ENCODE peak calls at places on chromosomes 13 and 19, in eight cellular contexts. S is ureter; W is T-helper 1 cell; U is activated CD4-positive, alpha-beta T cell treated with anti-CD3 and anti-CD28 coated beads for 24 hours; A is AG08396; J is T follicular helper cell; R is cardiac fibroblast; O is DMS153. T is an unnamed sample.

GRCh38 chr19:44808463-44809371 is at the start of gene BCAM:
- DNase-seq in S (peak), W (no peak), U (no peak), A (peak), J (no peak), R (peak), O (no peak), T (peak)

GRCh38 chr19:46722421-46723022 is 5.6 kb upstream of the PRKD2 start:
- DNase-seq in S (no peak), W (no peak), U (no peak), A (no peak), J (no peak), R (no peak), O (no peak), T (no peak)

GRCh38 chr19:31214086-31214485 is 135.2 kb downstream of the TSHZ3 start:
- DNase-seq in S (peak), W (peak), U (peak), A (peak), J (peak), R (peak), O (no peak), T (peak)

GRCh38 chr13:104171132-104171531 is 1104.9 kb upstream of the SLC10A2 start:
- DNase-seq in S (no peak), W (no peak), U (no peak), A (no peak), J (no peak), R (no peak), O (peak), T (peak)

GRCh38 chr13:21048901-21049655 is 12.3 kb downstream of the LATS2 start:
- DNase-seq in S (no peak), W (no peak), U (no peak), A (no peak), J (no peak), R (no peak), O (no peak), T (no peak)

GRCh38 chr19:48746738-48747575 is at the start of gene IZUMO1:
- DNase-seq in S (no peak), W (no peak), U (peak), A (peak), J (no peak), R (peak), O (peak), T (no peak)

GRCh38 chr13:31043891-31044657 is 111.6 kb downstream of the TEX26 start:
- DNase-seq in S (peak), W (peak), U (peak), A (peak), J (peak), R (peak), O (peak), T (peak)

GRCh38 chr19:10408511-10409291 is 5.4 kb upstream of the CDC37 start:
- DNase-seq in S (no peak), W (no peak), U (no peak), A (no peak), J (no peak), R (no peak), O (no peak), T (no peak)

GRCh38 chr19:21092107-21092506 is 10.1 kb downstream of the ZNF714 start:
- DNase-seq in S (no peak), W (no peak), U (no peak), A (peak), J (no peak), R (peak), O (no peak), T (no peak)

GRCh38 chr13:111005364-111005763 is 90.5 kb upstream of the ANKRD10 start:
- DNase-seq in S (no peak), W (no peak), U (no peak), A (peak), J (no peak), R (no peak), O (no peak), T (no peak)

GRCh38 chr13:22964245-22964966 is 216.4 kb upstream of the SGCG start:
- DNase-seq in S (no peak), W (no peak), U (no peak), A (no peak), J (no peak), R (no peak), O (no peak), T (no peak)

GRCh38 chr19:3785938-3786824 is at the start of gene MATK:
- DNase-seq in S (no peak), W (no peak), U (peak), A (no peak), J (no peak), R (no peak), O (no peak), T (no peak)

GRCh38 chr19:53086949-53087348 is 16.3 kb downstream of the ZNF160 start:
- DNase-seq in S (no peak), W (no peak), U (no peak), A (no peak), J (no peak), R (peak), O (no peak), T (no peak)

GRCh38 chr13:103288114-103288513 is 221.9 kb upstream of the SLC10A2 start:
- DNase-seq in S (no peak), W (no peak), U (no peak), A (no peak), J (no peak), R (peak), O (no peak), T (no peak)

GRCh38 chr13:59483441-59484116 is 680.1 kb downstream of the DIAPH3 start:
- DNase-seq in S (no peak), W (no peak), U (no peak), A (no peak), J (no peak), R (peak), O (no peak), T (no peak)